ENCODE peak calls at places on chromosomes 4 and X, in four cellular contexts. One of them, this sample, is unnamed.
A peak's percentile ranks its signal among the peaks of the same experiment; 100 is the strongest.

GRCh38 chrX:152821145-152821765 is 9.3 kb downstream of the CETN2 start:
- DNase-seq in GM12865: peak; percentile 23
- DNase-seq in heart left ventricle: no peak
- DNase-seq in fibroblast of lung: peak; percentile 25
- DNase-seq in this sample: peak; percentile 42

GRCh38 chr4:51872283-51872997 is 29.5 kb downstream of the DCUN1D4 start:
- DNase-seq in GM12865: no peak
- DNase-seq in heart left ventricle: no peak
- DNase-seq in fibroblast of lung: no peak
- DNase-seq in this sample: no peak

GRCh38 chr4:111991163-111991562 is 154.1 kb upstream of the FAM241A start:
- DNase-seq in GM12865: peak; percentile 61
- DNase-seq in heart left ventricle: no peak
- DNase-seq in fibroblast of lung: no peak
- DNase-seq in this sample: no peak

GRCh38 chr4:7880681-7881080 is 59.0 kb downstream of the AFAP1 start:
- DNase-seq in GM12865: no peak
- DNase-seq in heart left ventricle: no peak
- DNase-seq in fibroblast of lung: no peak
- DNase-seq in this sample: no peak

GRCh38 chr4:148052448-148052847 is 320.6 kb downstream of the ARHGAP10 start:
- DNase-seq in GM12865: peak; percentile 24
- DNase-seq in heart left ventricle: no peak
- DNase-seq in fibroblast of lung: peak; percentile 31
- DNase-seq in this sample: peak; percentile 52

GRCh38 chr4:108793413-108793812 is 30.6 kb upstream of the ETNPPL start:
- DNase-seq in GM12865: no peak
- DNase-seq in heart left ventricle: no peak
- DNase-seq in fibroblast of lung: no peak
- DNase-seq in this sample: no peak

GRCh38 chr4:98639523-98639922 is 18.9 kb downstream of the TSPAN5 start:
- DNase-seq in GM12865: peak; percentile 34
- DNase-seq in heart left ventricle: no peak
- DNase-seq in fibroblast of lung: no peak
- DNase-seq in this sample: peak; percentile 57

GRCh38 chrX:105117621-105118020 is 102.9 kb downstream of the TEX13A start:
- DNase-seq in GM12865: no peak
- DNase-seq in heart left ventricle: no peak
- DNase-seq in fibroblast of lung: no peak
- DNase-seq in this sample: no peak

GRCh38 chrX:68927178-68927577 is 98.4 kb downstream of the EFNB1 start:
- DNase-seq in GM12865: no peak
- DNase-seq in heart left ventricle: no peak
- DNase-seq in fibroblast of lung: no peak
- DNase-seq in this sample: no peak

GRCh38 chrX:110066488-110067225 is 63.7 kb downstream of the TMEM164 start:
- DNase-seq in GM12865: no peak
- DNase-seq in heart left ventricle: no peak
- DNase-seq in fibroblast of lung: no peak
- DNase-seq in this sample: no peak

GRCh38 chrX:17944833-17945497 is 83.9 kb upstream of the RAI2 start:
- DNase-seq in GM12865: peak; percentile 7
- DNase-seq in heart left ventricle: no peak
- DNase-seq in fibroblast of lung: peak; percentile 1
- DNase-seq in this sample: no peak

GRCh38 chr4:169225058-169225751 is 45.6 kb downstream of the SH3RF1 start:
- DNase-seq in GM12865: peak; percentile 52
- DNase-seq in heart left ventricle: no peak
- DNase-seq in fibroblast of lung: peak; percentile 94
- DNase-seq in this sample: peak; percentile 99

GRCh38 chr4:48103483-48104139 is 30.4 kb downstream of the TXK start:
- DNase-seq in GM12865: peak; percentile 30
- DNase-seq in heart left ventricle: no peak
- DNase-seq in fibroblast of lung: no peak
- DNase-seq in this sample: no peak

GRCh38 chr4:188086858-188087257 is 22.5 kb downstream of the TRIML2 start:
- DNase-seq in GM12865: no peak
- DNase-seq in heart left ventricle: no peak
- DNase-seq in fibroblast of lung: no peak
- DNase-seq in this sample: no peak

GRCh38 chr4:66357316-66357715 is 687.0 kb upstream of the EPHA5 start:
- DNase-seq in GM12865: no peak
- DNase-seq in heart left ventricle: no peak
- DNase-seq in fibroblast of lung: no peak
- DNase-seq in this sample: peak; percentile 4

GRCh38 chrX:40244980-40245379 is 147.2 kb upstream of the BCOR start:
- DNase-seq in GM12865: no peak
- DNase-seq in heart left ventricle: no peak
- DNase-seq in fibroblast of lung: peak; percentile 23
- DNase-seq in this sample: peak; percentile 54

GRCh38 chr4:44927361-44928061 is 201.2 kb upstream of the GNPDA2 start:
- DNase-seq in GM12865: peak; percentile 40
- DNase-seq in heart left ventricle: no peak
- DNase-seq in fibroblast of lung: peak; percentile 36
- DNase-seq in this sample: peak; percentile 11

GRCh38 chrX:83658731-83659130 is 150.6 kb downstream of the POU3F4 start:
- DNase-seq in GM12865: no peak
- DNase-seq in heart left ventricle: no peak
- DNase-seq in fibroblast of lung: no peak
- DNase-seq in this sample: no peak

GRCh38 chr4:140237616-140238352 is 83.8 kb upstream of the MAML3 start:
- DNase-seq in GM12865: no peak
- DNase-seq in heart left ventricle: peak; percentile 87
- DNase-seq in fibroblast of lung: peak; percentile 97
- DNase-seq in this sample: peak; percentile 93

GRCh38 chrX:133745361-133745760 is 240.0 kb downstream of the GPC3 start:
- DNase-seq in GM12865: peak; percentile 51
- DNase-seq in heart left ventricle: no peak
- DNase-seq in fibroblast of lung: no peak
- DNase-seq in this sample: no peak

GRCh38 chr4:120105472-120105871 is 38.8 kb upstream of the MAD2L1 start:
- DNase-seq in GM12865: peak; percentile 22
- DNase-seq in heart left ventricle: no peak
- DNase-seq in fibroblast of lung: no peak
- DNase-seq in this sample: no peak

GRCh38 chr4:145216532-145216931 is 36.1 kb upstream of the OTUD4 start:
- DNase-seq in GM12865: peak; percentile 53
- DNase-seq in heart left ventricle: no peak
- DNase-seq in fibroblast of lung: peak; percentile 65
- DNase-seq in this sample: peak; percentile 38

GRCh38 chr4:8769645-8770517 is 101.8 kb downstream of the HMX1 start:
- DNase-seq in GM12865: no peak
- DNase-seq in heart left ventricle: peak; percentile 44
- DNase-seq in fibroblast of lung: no peak
- DNase-seq in this sample: no peak

GRCh38 chr4:48913346-48913745 is 6.8 kb upstream of the OCIAD2 start:
- DNase-seq in GM12865: no peak
- DNase-seq in heart left ventricle: no peak
- DNase-seq in fibroblast of lung: peak; percentile 85
- DNase-seq in this sample: peak; percentile 21

GRCh38 chrX:136528645-136529315 is 3.2 kb upstream of the VGLL1 start:
- DNase-seq in GM12865: no peak
- DNase-seq in heart left ventricle: no peak
- DNase-seq in fibroblast of lung: no peak
- DNase-seq in this sample: no peak

GRCh38 chrX:41327359-41327758 is 6.6 kb upstream of the DDX3X start:
- DNase-seq in GM12865: no peak
- DNase-seq in heart left ventricle: no peak
- DNase-seq in fibroblast of lung: no peak
- DNase-seq in this sample: no peak

GRCh38 chr4:73852771-73853170 is 325 bp upstream of the PF4V1 start:
- DNase-seq in GM12865: no peak
- DNase-seq in heart left ventricle: no peak
- DNase-seq in fibroblast of lung: no peak
- DNase-seq in this sample: no peak
- H3K4me3 ChIP-seq in GM12865: no peak overlapping the region
- H3K4me3 ChIP-seq in heart left ventricle: no peak overlapping the region
- H3K4me3 ChIP-seq in fibroblast of lung: no peak overlapping the region
- H3K4me3 ChIP-seq in this sample: no peak overlapping the region

GRCh38 chr4:62075082-62075481 is 875.0 kb downstream of the ADGRL3 start:
- DNase-seq in GM12865: no peak
- DNase-seq in heart left ventricle: no peak
- DNase-seq in fibroblast of lung: no peak
- DNase-seq in this sample: no peak

DNA sequence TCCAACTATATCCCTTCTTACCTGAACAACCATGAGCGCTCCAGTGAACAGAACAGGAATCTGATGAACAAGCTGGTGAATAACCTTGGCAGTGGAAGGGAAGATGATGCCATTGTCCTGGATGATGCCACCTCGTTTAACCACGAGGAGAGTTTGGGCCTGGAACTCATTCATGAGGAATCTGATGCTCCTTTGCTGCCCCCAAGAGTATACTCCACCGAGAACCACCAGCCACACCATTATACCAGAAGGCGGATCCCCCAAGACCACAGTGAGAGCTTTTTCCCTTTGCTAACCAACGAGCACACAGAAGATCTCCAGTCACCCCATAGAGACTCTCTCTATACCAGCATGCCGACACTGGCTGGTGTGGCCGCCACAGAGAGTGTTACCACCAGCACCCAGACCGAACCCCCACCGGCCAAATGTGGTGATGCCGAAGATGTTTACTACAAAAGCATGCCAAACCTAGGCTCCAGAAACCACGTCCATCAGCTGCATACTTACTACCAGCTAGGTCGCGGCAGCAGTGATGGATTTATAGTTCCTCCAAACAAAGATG is 870.2 kb downstream of the ADGRL3 start:
- DNase-seq in GM12865: no peak
- DNase-seq in heart left ventricle: peak; percentile 15
- DNase-seq in fibroblast of lung: no peak
- DNase-seq in this sample: no peak
- TF ChIP-seq CTCF in GM12865: no peak
- TF ChIP-seq CTCF in heart left ventricle: no peak
- TF ChIP-seq CTCF in fibroblast of lung: no peak
- TF ChIP-seq CTCF in this sample: no peak

DNA sequence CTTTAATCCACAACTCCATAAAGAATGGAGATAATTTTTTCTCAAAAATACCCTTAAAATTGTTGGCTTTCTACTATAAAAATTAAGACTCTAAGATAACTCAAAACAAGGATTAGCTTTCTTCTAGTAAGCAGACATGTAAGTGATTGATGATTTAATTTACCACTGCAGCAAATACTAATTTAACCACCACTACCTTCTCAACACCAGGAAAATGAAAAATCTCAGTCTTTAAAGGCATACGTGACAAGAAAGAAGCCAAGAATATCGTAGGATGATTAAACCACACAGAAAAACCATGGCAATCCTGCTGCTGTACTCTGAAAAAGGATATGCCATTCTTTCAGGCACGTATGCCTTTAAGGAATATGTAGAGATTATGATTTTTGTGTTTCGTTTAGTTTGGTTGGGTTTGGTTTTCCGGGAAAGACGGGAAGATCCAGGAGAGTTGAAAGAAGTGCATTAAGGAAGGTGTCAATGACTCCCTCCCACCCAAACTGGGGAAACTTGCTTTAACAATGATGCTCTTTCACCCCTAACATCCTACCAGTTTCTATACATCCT is 881 bp downstream of the LRCH2 start:
- DNase-seq in GM12865: no peak
- DNase-seq in heart left ventricle: no peak
- DNase-seq in fibroblast of lung: no peak
- DNase-seq in this sample: no peak
- H3K4me3 ChIP-seq in GM12865: no peak overlapping the region
- H3K4me3 ChIP-seq in heart left ventricle: peak overlapping the region; percentile 34
- H3K4me3 ChIP-seq in fibroblast of lung: peak overlapping the region; percentile 80
- H3K4me3 ChIP-seq in this sample: peak overlapping the region; percentile 67

DNA sequence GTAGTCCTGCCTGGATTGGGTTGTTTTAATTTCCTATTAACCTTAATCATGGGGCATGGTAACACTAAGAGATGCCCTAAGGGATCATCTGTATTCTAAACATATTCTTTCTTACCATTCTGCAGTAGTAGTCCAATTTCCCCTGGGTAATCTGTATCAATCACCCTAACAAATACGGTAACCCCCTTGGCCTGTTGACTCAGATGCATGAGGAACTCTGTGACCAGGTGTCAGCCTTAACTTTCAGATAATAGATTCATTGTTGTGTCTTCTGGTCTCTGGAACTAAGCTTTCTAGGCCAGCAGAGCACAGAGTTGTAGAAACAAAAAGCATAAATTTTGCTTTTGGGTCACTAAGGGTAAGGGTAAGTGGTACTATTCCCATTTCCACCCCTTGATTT is 13.1 kb upstream of the BANK1 start:
- DNase-seq in GM12865: no peak
- DNase-seq in heart left ventricle: no peak
- DNase-seq in fibroblast of lung: no peak
- DNase-seq in this sample: no peak
- TF ChIP-seq CTCF in GM12865: no peak
- TF ChIP-seq CTCF in heart left ventricle: no peak
- TF ChIP-seq CTCF in fibroblast of lung: no peak
- TF ChIP-seq CTCF in this sample: no peak

GRCh38 chr4:4859799-4860380 is 425 bp downstream of the MSX1 start:
- DNase-seq in GM12865: peak; percentile 34
- DNase-seq in heart left ventricle: no peak
- DNase-seq in fibroblast of lung: no peak
- DNase-seq in this sample: no peak
- H3K4me3 ChIP-seq in GM12865: peak overlapping the region; percentile 76
- H3K4me3 ChIP-seq in heart left ventricle: peak overlapping the region; percentile 73
- H3K4me3 ChIP-seq in fibroblast of lung: peak overlapping the region; percentile 84
- H3K4me3 ChIP-seq in this sample: peak overlapping the region; percentile 85

GRCh38 chr4:26084414-26084813 is 170.4 kb downstream of the SMIM20 start:
- DNase-seq in GM12865: no peak
- DNase-seq in heart left ventricle: no peak
- DNase-seq in fibroblast of lung: no peak
- DNase-seq in this sample: no peak
- TF ChIP-seq CTCF in GM12865: no peak
- TF ChIP-seq CTCF in heart left ventricle: no peak
- TF ChIP-seq CTCF in fibroblast of lung: no peak
- TF ChIP-seq CTCF in this sample: no peak

GRCh38 chr4:174550541-174550940 is 28.3 kb upstream of the HPGD start:
- DNase-seq in GM12865: no peak
- DNase-seq in heart left ventricle: no peak
- DNase-seq in fibroblast of lung: no peak
- DNase-seq in this sample: no peak
- H3K4me3 ChIP-seq in GM12865: no peak overlapping the region
- H3K4me3 ChIP-seq in heart left ventricle: no peak overlapping the region
- H3K4me3 ChIP-seq in fibroblast of lung: no peak overlapping the region
- H3K4me3 ChIP-seq in this sample: no peak overlapping the region

DNA sequence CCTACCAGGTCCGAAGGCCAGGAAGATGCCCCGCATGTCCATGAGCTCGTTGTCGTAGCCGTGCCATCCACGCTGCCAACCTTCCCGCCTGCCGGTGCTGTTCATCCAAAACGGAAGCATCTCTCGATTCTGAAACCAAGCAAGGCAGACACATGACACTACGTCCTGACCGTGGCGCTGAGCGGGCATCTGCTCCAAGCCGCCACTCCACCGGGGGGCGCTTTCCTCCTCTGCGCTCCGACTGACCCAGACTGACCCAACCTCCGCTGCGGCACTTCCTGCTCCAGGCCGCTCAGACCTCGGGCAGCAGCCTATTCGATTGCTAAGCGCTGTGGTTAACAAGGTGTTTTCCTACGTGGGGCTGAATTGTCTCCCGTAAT is 120.4 kb downstream of the ENPP6 start:
- DNase-seq in GM12865: peak; percentile 49
- DNase-seq in heart left ventricle: peak; percentile 84
- DNase-seq in fibroblast of lung: peak; percentile 50
- DNase-seq in this sample: no peak
- TF ChIP-seq CTCF in GM12865: peak; percentile 14
- TF ChIP-seq CTCF in heart left ventricle: peak; percentile 34
- TF ChIP-seq CTCF in fibroblast of lung: peak; percentile 43
- TF ChIP-seq CTCF in this sample: no peak